ENCODE peak calls at places on chromosome 20, in seven cellular contexts. T is Panc1, H is spleen, S is HCT116, G is vagina, D is sigmoid colon, Z is transverse colon. V is an unnamed sample.

GRCh38 chr20:20085071-20085470 is 32.7 kb downstream of the CFAP61 start:
- DNase-seq in Z (no peak), G (no peak), D (no peak), H (no peak), S (no peak), T (no peak), V (no peak)

GRCh38 chr20:8693709-8694108 is 375.2 kb upstream of the PLCB4 start:
- DNase-seq in H (no peak), T (no peak), G (no peak), Z (no peak), S (no peak), D (no peak), V (no peak)

GRCh38 chr20:51153867-51154707 is 131.2 kb upstream of the KCNG1 start:
- DNase-seq in G (peak), S (no peak), T (no peak), D (no peak), H (no peak), Z (no peak), V (no peak)

GRCh38 chr20:40307937-40308478 is 381.0 kb downstream of the MAFB start:
- DNase-seq in T (no peak), S (no peak), Z (no peak), H (no peak), D (no peak), G (no peak), V (no peak)

GRCh38 chr20:19022791-19023448 is 189.5 kb upstream of the SLC24A3 start:
- DNase-seq in D (no peak), Z (no peak), H (no peak), T (no peak), S (no peak), G (no peak), V (no peak)

GRCh38 chr20:45987108-45987780 is 15.2 kb upstream of the ZNF335 start:
- DNase-seq in T (no peak), Z (peak), S (peak), H (peak), G (no peak), D (peak), V (no peak)

GRCh38 chr20:39638671-39639070 is 676.5 kb downstream of the DHX35 start:
- DNase-seq in S (no peak), H (no peak), G (no peak), D (no peak), Z (no peak), T (no peak), V (no peak)

GRCh38 chr20:24838551-24839530 is 110.2 kb upstream of the CST7 start:
- DNase-seq in Z (no peak), G (no peak), H (no peak), S (no peak), T (no peak), D (no peak), V (no peak)

GRCh38 chr20:48193626-48194025 is 408.3 kb upstream of the SULF2 start:
- DNase-seq in D (no peak), G (no peak), H (no peak), Z (no peak), T (no peak), S (no peak), V (no peak)

GRCh38 chr20:38748863-38749153 is 548 bp downstream of the ACTR5 start:
- DNase-seq in G (no peak), H (no peak), T (no peak), D (no peak), S (peak), Z (peak), V (no peak)

GRCh38 chr20:43942661-43943285 is 28.1 kb downstream of the TOX2 start:
- DNase-seq in D (no peak), H (no peak), G (no peak), S (peak), Z (no peak), T (no peak), V (no peak)

GRCh38 chr20:14959506-14960493 is 622.4 kb upstream of the FLRT3 start:
- DNase-seq in T (no peak), Z (no peak), G (no peak), S (no peak), D (no peak), H (no peak), V (no peak)

GRCh38 chr20:63536241-63536977 is 767 bp downstream of the PTK6 start:
- DNase-seq in H (peak), G (no peak), T (no peak), Z (peak), D (no peak), S (no peak), V (peak)

GRCh38 chr20:49532285-49532946 is 35.5 kb downstream of the PTGIS start:
- DNase-seq in H (no peak), T (no peak), G (no peak), S (no peak), D (no peak), Z (no peak), V (no peak)

GRCh38 chr20:14928083-14928482 is 590.7 kb upstream of the FLRT3 start:
- DNase-seq in T (no peak), H (no peak), D (no peak), Z (no peak), S (no peak), G (no peak), V (no peak)

GRCh38 chr20:57983082-57983481 is 245.4 kb downstream of the ANKRD60 start:
- DNase-seq in S (no peak), G (no peak), D (no peak), Z (no peak), H (no peak), T (no peak), V (no peak)

GRCh38 chr20:8187740-8188139 is 55.7 kb downstream of the PLCB1 start:
- DNase-seq in Z (no peak), T (no peak), G (no peak), D (no peak), H (no peak), S (no peak), V (no peak)

GRCh38 chr20:58142843-58143185 is 85.6 kb downstream of the ANKRD60 start:
- DNase-seq in D (peak), S (no peak), H (no peak), G (peak), Z (no peak), T (no peak), V (no peak)

GRCh38 chr20:63980317-63980805 is 571 bp upstream of the PRPF6 start:
- DNase-seq in T (no peak), G (no peak), D (no peak), H (no peak), S (no peak), Z (no peak), V (no peak)

GRCh38 chr20:23666698-23667097 is 22.1 kb downstream of the CST4 start:
- DNase-seq in S (no peak), Z (no peak), T (no peak), H (no peak), D (no peak), G (no peak), V (no peak)

GRCh38 chr20:20209684-20210083 is 157.4 kb downstream of the CFAP61 start:
- DNase-seq in D (no peak), G (no peak), S (no peak), H (no peak), Z (no peak), T (no peak), V (no peak)

GRCh38 chr20:46994341-46994740 is 99.7 kb downstream of the EYA2 start:
- DNase-seq in G (no peak), D (no peak), H (peak), S (no peak), T (no peak), Z (peak), V (peak)

GRCh38 chr20:17873410-17874270 is 95.0 kb downstream of the SNX5 start:
- DNase-seq in T (no peak), D (peak), H (peak), S (peak), G (no peak), Z (peak), V (peak)

GRCh38 chr20:44943828-44944227 is 16.4 kb downstream of the TOMM34 start:
- DNase-seq in T (no peak), D (no peak), S (no peak), G (no peak), Z (no peak), H (no peak), V (no peak)

GRCh38 chr20:16708590-16708989 is 21.2 kb upstream of the SNRPB2 start:
- DNase-seq in T (no peak), S (no peak), H (no peak), G (no peak), D (no peak), Z (no peak), V (no peak)

GRCh38 chr20:45091366-45091765 is 9.6 kb downstream of the KCNS1 start:
- DNase-seq in S (no peak), Z (no peak), D (no peak), T (no peak), G (no peak), H (no peak), V (no peak)

GRCh38 chr20:17504326-17504897 is 26.8 kb downstream of the BFSP1 start:
- DNase-seq in G (no peak), Z (no peak), D (peak), S (no peak), H (peak), T (no peak), V (no peak)

GRCh38 chr20:669573-669972 is 6.0 kb downstream of the SCRT2 start:
- DNase-seq in Z (no peak), S (no peak), H (peak), G (no peak), D (no peak), T (no peak), V (no peak)

GRCh38 chr20:43003318-43003928 is 186.3 kb downstream of the PTPRT start:
- DNase-seq in T (no peak), G (no peak), S (no peak), Z (no peak), H (no peak), D (no peak), V (no peak)

GRCh38 chr20:15179426-15180190 is 842.2 kb upstream of the FLRT3 start:
- DNase-seq in Z (peak), T (no peak), D (peak), H (no peak), G (no peak), S (no peak), V (no peak)

GRCh38 chr20:40511478-40511877 is 177.6 kb downstream of the MAFB start:
- DNase-seq in G (no peak), D (peak), S (no peak), T (no peak), H (no peak), Z (no peak), V (no peak)

GRCh38 chr20:63656451-63656850 is 1.7 kb upstream of the RTEL1 start:
- DNase-seq in D (no peak), Z (no peak), G (no peak), S (no peak), T (no peak), H (no peak), V (no peak)

GRCh38 chr20:63775096-63775978 is 35.8 kb downstream of the SLC2A4RG start:
- DNase-seq in G (no peak), D (no peak), T (no peak), H (no peak), S (no peak), Z (no peak), V (no peak)

GRCh38 chr20:56608376-56608775 is 20.7 kb upstream of the TFAP2C start:
- DNase-seq in T (no peak), H (no peak), S (no peak), D (no peak), G (no peak), Z (no peak), V (no peak)

GRCh38 chr20:20368414-20369352 is 779 bp downstream of the INSM1 start:
- DNase-seq in G (no peak), S (no peak), T (no peak), Z (no peak), H (no peak), D (no peak), V (no peak)

GRCh38 chr20:11432407-11432806 is 485.3 kb upstream of the BTBD3 start:
- DNase-seq in H (no peak), G (no peak), T (no peak), Z (no peak), S (no peak), D (no peak), V (no peak)

GRCh38 chr20:40676466-40676865 is 12.6 kb downstream of the MAFB start:
- DNase-seq in D (no peak), Z (no peak), T (no peak), H (no peak), G (no peak), S (no peak), V (no peak)

GRCh38 chr20:41003143-41003932 is 25.3 kb upstream of the TOP1 start:
- DNase-seq in T (peak), H (no peak), S (peak), D (peak), Z (peak), G (no peak), V (peak)

GRCh38 chr20:37276494-37277252 is 12.8 kb upstream of the MANBAL start:
- DNase-seq in S (no peak), H (no peak), D (peak), G (no peak), T (no peak), Z (peak), V (no peak)
- TF ChIP-seq CTCF in S (peak), H (no peak), D (peak), G (no peak), T (no peak), Z (peak), V (no peak)

GRCh38 chr20:36113566-36114247 is 40.8 kb upstream of the EPB41L1 start:
- DNase-seq in S (no peak), G (no peak), Z (no peak), H (no peak), T (no peak), D (no peak), V (no peak)
- TF ChIP-seq POLR2AphosphoS5 in S (no peak), G (no peak), Z (no peak), H (no peak), T (no peak), D (no peak), V (no peak)

GRCh38 chr20:32535953-32536823 is 48.9 kb downstream of the NOL4L start:
- DNase-seq in Z (peak), H (peak), T (no peak), G (no peak), D (no peak), S (peak), V (no peak)
- TF ChIP-seq CTCF in Z (no peak), H (no peak), T (no peak), G (no peak), D (no peak), S (no peak), V (no peak)

DNA sequence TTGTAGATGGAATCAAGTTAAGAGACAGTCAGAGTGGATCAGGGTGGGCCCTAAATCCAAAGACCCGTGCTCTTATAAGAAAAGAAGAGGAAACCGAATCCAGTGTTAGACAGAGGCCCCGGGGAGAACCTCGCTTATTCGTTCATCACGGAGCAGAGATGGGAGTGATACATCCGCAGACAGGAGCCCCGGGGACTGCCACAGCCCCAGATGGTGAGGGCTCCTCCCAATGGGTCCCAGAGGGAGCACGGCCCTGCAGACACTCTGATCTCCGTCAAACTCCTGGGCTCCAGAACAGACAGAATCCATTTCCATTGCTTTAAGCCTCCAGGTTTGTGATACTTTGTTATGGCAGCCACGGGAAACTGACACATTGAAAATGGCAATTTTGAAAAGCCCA is 47.0 kb downstream of the CDH4 start:
- DNase-seq in Z (no peak), D (no peak), S (no peak), G (no peak), H (peak), T (no peak), V (no peak)
- TF ChIP-seq POLR2AphosphoS5 in Z (no peak), D (no peak), S (no peak), G (no peak), H (no peak), T (no peak), V (no peak)

DNA sequence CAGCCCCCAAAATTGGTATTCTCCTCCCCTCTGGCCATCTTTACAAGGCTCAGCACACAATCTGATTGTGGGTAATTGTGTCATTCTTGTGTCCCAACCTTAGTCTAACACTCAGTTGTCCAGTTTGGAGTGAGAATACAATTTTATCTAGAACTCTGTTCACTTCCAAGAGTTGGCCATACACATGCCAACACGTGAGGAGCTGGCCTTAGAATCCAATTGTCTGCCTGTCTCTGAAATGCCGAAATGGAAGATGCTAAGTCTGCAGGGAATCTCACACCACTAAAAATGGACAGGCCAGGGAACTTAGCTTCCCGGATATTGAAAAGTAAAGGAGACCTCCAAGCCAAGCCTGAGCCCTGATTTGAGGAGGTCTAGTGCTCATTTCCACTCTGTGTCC is 12.3 kb downstream of the FOXA2 start:
- DNase-seq in S (no peak), T (no peak), H (no peak), G (no peak), D (no peak), Z (no peak), V (no peak)
- TF ChIP-seq CTCF in S (no peak), T (no peak), H (no peak), G (no peak), D (no peak), Z (no peak), V (no peak)

GRCh38 chr20:36526521-36527011 is 14.8 kb upstream of the MYL9 start:
- DNase-seq in H (no peak), D (peak), Z (no peak), T (no peak), G (no peak), S (no peak), V (no peak)

GRCh38 chr20:36528176-36528874 is 13.0 kb upstream of the MYL9 start:
- DNase-seq in D (no peak), Z (no peak), T (no peak), G (no peak), H (no peak), S (no peak), V (no peak)

GRCh38 chr20:36525620-36526365 is 15.5 kb upstream of the MYL9 start:
- DNase-seq in S (no peak), T (no peak), D (no peak), Z (no peak), G (no peak), H (no peak), V (no peak)

GRCh38 chr20:36528875-36529425 is 12.4 kb upstream of the MYL9 start:
- DNase-seq in D (no peak), H (no peak), G (no peak), S (no peak), T (no peak), Z (no peak), V (no peak)

GRCh38 chr20:36527331-36528125 is 13.8 kb upstream of the MYL9 start:
- DNase-seq in Z (no peak), G (no peak), T (no peak), S (no peak), H (no peak), D (peak), V (no peak)
- TF ChIP-seq POLR2AphosphoS5 in Z (no peak), G (no peak), T (no peak), S (no peak), H (peak), D (peak), V (no peak)

GRCh38 chr20:36243726-36244125 is 7.4 kb downstream of the AAR2 start:
- DNase-seq in G (no peak), S (no peak), H (no peak), T (no peak), Z (no peak), D (no peak), V (no peak)

GRCh38 chr20:36248836-36249235 is 12.6 kb downstream of the AAR2 start:
- DNase-seq in T (no peak), G (no peak), Z (no peak), S (no peak), D (peak), H (no peak), V (no peak)

GRCh38 chr20:36249450-36249849 is 13.2 kb downstream of the AAR2 start:
- DNase-seq in Z (no peak), H (no peak), G (no peak), D (no peak), T (no peak), S (no peak), V (no peak)

GRCh38 chr20:36241678-36242077 is 5.4 kb downstream of the AAR2 start:
- DNase-seq in G (no peak), H (no peak), T (no peak), S (no peak), Z (no peak), D (peak), V (no peak)

GRCh38 chr20:36246410-36246809 is 10.1 kb downstream of the AAR2 start:
- DNase-seq in Z (no peak), H (no peak), S (no peak), T (no peak), D (peak), G (no peak), V (no peak)
- TF ChIP-seq CTCF in Z (no peak), H (no peak), S (no peak), T (no peak), D (no peak), G (no peak), V (no peak)

DNA sequence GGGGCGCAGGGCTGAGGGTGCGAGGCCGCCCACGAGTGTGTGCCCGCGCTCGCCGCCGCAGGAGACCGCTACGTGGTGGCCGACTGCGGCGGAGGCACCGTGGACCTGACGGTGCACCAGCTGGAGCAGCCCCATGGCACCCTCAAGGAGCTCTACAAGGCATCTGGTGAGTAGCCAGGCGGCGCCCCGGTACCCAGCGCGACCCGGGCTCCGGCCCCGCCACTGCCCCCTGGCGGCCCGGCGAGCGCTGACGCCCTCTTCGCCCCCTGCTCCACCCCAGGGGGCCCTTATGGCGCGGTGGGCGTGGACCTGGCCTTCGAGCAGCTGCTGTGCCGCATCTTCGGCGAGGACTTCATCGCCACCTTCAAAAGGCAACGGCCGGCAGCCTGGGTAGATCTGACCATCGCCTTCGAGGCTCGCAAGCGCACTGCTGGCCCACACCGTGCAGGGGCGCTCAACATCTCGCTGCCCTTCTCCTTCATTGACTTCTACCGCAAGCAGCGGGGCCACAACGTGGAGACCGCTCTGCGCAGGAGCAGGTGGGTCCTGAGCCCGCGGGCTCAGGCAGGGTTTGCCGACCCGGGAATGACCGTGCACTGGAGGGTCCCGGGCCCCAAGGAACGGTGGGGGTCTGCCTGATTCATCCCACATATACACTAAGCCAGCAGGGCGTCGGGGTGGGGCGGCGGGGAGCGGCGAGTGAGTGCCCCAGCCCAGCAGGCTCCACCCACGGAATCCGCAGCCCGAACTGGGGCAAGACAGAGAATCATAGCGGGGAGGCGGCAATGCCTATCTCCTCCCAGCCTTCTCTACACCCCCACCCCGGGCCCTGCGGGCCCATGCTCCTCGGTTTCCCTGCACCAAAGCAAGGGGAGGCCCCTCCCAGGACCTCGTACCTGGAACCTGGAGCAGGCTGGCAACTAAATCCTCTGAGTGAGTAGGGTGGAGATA is 17.5 kb downstream of the HSPA12B start:
- DNase-seq in Z (no peak), D (peak), G (no peak), H (peak), S (no peak), T (no peak), V (no peak)
- TF ChIP-seq POLR2AphosphoS5 in Z (no peak), D (no peak), G (no peak), H (no peak), S (no peak), T (no peak), V (no peak)

GRCh38 chr20:33540427-33540826 is 50.5 kb downstream of the CBFA2T2 start:
- DNase-seq in S (no peak), G (no peak), T (no peak), D (no peak), H (no peak), Z (no peak), V (no peak)
- TF ChIP-seq CTCF in S (no peak), G (no peak), T (no peak), D (no peak), H (no peak), Z (no peak), V (no peak)